ENCODE peak calls at places on chromosomes 1 and 21, in six cellular contexts. J is T-helper 2 cell; F is Ammon's horn; R is stimulated activated CD8-positive, alpha-beta memory T cell treated with anti-CD3 and anti-CD28 coated beads, Interleukin-15, amount 100 ng/mL, for 24 hours; L is tibial nerve; Q is endothelial cell of umbilical vein. V is an unnamed sample.

GRCh38 chr1:155011004-155011416 is 8.4 kb downstream of the ZBTB7B start:
- DNase-seq in Q (no peak), R (no peak), L (no peak), J (no peak), F (no peak), V (no peak)

GRCh38 chr1:188986751-188987417 is 1490.8 kb downstream of the BRINP3 start:
- DNase-seq in F (no peak), Q (no peak), R (no peak), J (no peak), L (no peak), V (no peak)

GRCh38 chr1:230382060-230382491 is 44.1 kb downstream of the PGBD5 start:
- DNase-seq in L (no peak), Q (no peak), J (no peak), R (no peak), F (peak; percentile 62), V (no peak)

GRCh38 chr1:179871940-179872339 is 5.7 kb downstream of the TOR1AIP2 start:
- DNase-seq in F (no peak), L (no peak), Q (no peak), J (no peak), R (no peak), V (no peak)

GRCh38 chr1:186813420-186813819 is 15.3 kb upstream of the PLA2G4A start:
- DNase-seq in R (no peak), L (no peak), Q (peak; percentile 63), J (no peak), F (no peak), V (no peak)

GRCh38 chr1:234727018-234727757 is 117.2 kb upstream of the IRF2BP2 start:
- DNase-seq in F (no peak), R (no peak), Q (no peak), J (no peak), L (no peak), V (no peak)

GRCh38 chr1:19477284-19478240 is 7.8 kb downstream of the CAPZB start:
- DNase-seq in J (no peak), Q (peak; percentile 43), L (no peak), F (peak; percentile 60), R (no peak), V (no peak)

GRCh38 chr1:26041978-26042377 is 3.9 kb downstream of the SLC30A2 start:
- DNase-seq in L (no peak), R (no peak), F (no peak), J (no peak), Q (no peak), V (no peak)

GRCh38 chr1:209688746-209689234 is 13.6 kb downstream of the G0S2 start:
- DNase-seq in L (no peak), Q (no peak), J (no peak), F (no peak), R (no peak), V (no peak)

GRCh38 chr21:33817663-33818433 is 97.8 kb downstream of the ATP5PO start:
- DNase-seq in L (no peak), J (no peak), F (no peak), R (no peak), Q (no peak), V (no peak)

GRCh38 chr1:28914228-28915035 is at the start of gene EPB41:
- DNase-seq in R (peak; percentile 75), L (peak; percentile 83), J (peak; percentile 82), Q (peak; percentile 95), F (peak; percentile 91), V (peak; percentile 98)

GRCh38 chr1:64173300-64173940 is 30.0 kb upstream of the UBE2U start:
- DNase-seq in J (no peak), Q (no peak), R (no peak), F (no peak), L (no peak), V (no peak)